ENCODE peak calls at places on chromosomes 2 and 18, in four cellular contexts. One of them, this sample, is unnamed.

GRCh38 chr2:233698740-233699139 is 6.0 kb downstream of the UGT1A6 start:
- DNase-seq in activated T-cell treated with anti-CD3 and anti-CD28 coated beads, Interleukin-2, amount 50 U/mL, for 24 hours: no peak
- DNase-seq in esophagus squamous epithelium: no peak
- DNase-seq in HTR-8/SVneo: no peak
- DNase-seq in this sample: no peak

GRCh38 chr2:229714736-229715541 is 584 bp upstream of the DNER start:
- DNase-seq in esophagus squamous epithelium: no peak
- DNase-seq in HTR-8/SVneo: peak
- DNase-seq in activated T-cell treated with anti-CD3 and anti-CD28 coated beads, Interleukin-2, amount 50 U/mL, for 24 hours: peak
- DNase-seq in this sample: no peak

GRCh38 chr2:222709191-222709891 is 37.9 kb downstream of the MOGAT1 start:
- DNase-seq in activated T-cell treated with anti-CD3 and anti-CD28 coated beads, Interleukin-2, amount 50 U/mL, for 24 hours: no peak
- DNase-seq in esophagus squamous epithelium: no peak
- DNase-seq in HTR-8/SVneo: peak
- DNase-seq in this sample: peak

GRCh38 chr2:42848270-42848669 is 55.9 kb upstream of the HAAO start:
- DNase-seq in activated T-cell treated with anti-CD3 and anti-CD28 coated beads, Interleukin-2, amount 50 U/mL, for 24 hours: no peak
- DNase-seq in HTR-8/SVneo: no peak
- DNase-seq in esophagus squamous epithelium: no peak
- DNase-seq in this sample: no peak

GRCh38 chr2:239020541-239021041 is 172.7 kb downstream of the TWIST2 start:
- DNase-seq in HTR-8/SVneo: no peak
- DNase-seq in activated T-cell treated with anti-CD3 and anti-CD28 coated beads, Interleukin-2, amount 50 U/mL, for 24 hours: no peak
- DNase-seq in esophagus squamous epithelium: no peak
- DNase-seq in this sample: no peak

GRCh38 chr18:39946623-39947061 is 2008.4 kb upstream of the PIK3C3 start:
- DNase-seq in esophagus squamous epithelium: no peak
- DNase-seq in HTR-8/SVneo: peak
- DNase-seq in activated T-cell treated with anti-CD3 and anti-CD28 coated beads, Interleukin-2, amount 50 U/mL, for 24 hours: no peak
- DNase-seq in this sample: peak

GRCh38 chr2:225040862-225041209 is 1.4 kb downstream of the DOCK10 start:
- DNase-seq in HTR-8/SVneo: no peak
- DNase-seq in esophagus squamous epithelium: no peak
- DNase-seq in activated T-cell treated with anti-CD3 and anti-CD28 coated beads, Interleukin-2, amount 50 U/mL, for 24 hours: no peak
- DNase-seq in this sample: no peak

GRCh38 chr2:42880738-42881525 is 88.5 kb upstream of the HAAO start:
- DNase-seq in esophagus squamous epithelium: no peak
- DNase-seq in HTR-8/SVneo: no peak
- DNase-seq in activated T-cell treated with anti-CD3 and anti-CD28 coated beads, Interleukin-2, amount 50 U/mL, for 24 hours: no peak
- DNase-seq in this sample: no peak